ENCODE peak calls at places on chromosome 2, in nine cellular contexts. P, D, T, F, Z, U, R, K and C are unnamed samples.

GRCh38 chr2:149899390-149899789 is 311.8 kb upstream of the MMADHC start:
- DNase-seq in Z (no peak), T (no peak), D (no peak), F (no peak), U (no peak), P (no peak), K (no peak), R (no peak), C (no peak)

GRCh38 chr2:37877457-37878315 is 47.4 kb upstream of the RMDN2 start:
- DNase-seq in U (peak; percentile 60), K (no peak), R (peak; percentile 56), T (no peak), P (no peak), F (no peak), Z (peak; percentile 21), D (peak; percentile 68), C (no peak)

GRCh38 chr2:38122344-38122743 is 46.4 kb upstream of the CYP1B1 start:
- DNase-seq in F (no peak), T (no peak), U (peak; percentile 45), Z (no peak), K (no peak), P (no peak), R (no peak), D (no peak), C (no peak)

GRCh38 chr2:124267821-124268220 is 242.7 kb downstream of the CNTNAP5 start:
- DNase-seq in Z (no peak), P (no peak), D (peak; percentile 39), U (no peak), R (no peak), F (no peak), T (no peak), K (no peak), C (no peak)

GRCh38 chr2:143030127-143030526 is 99.1 kb upstream of the ARHGAP15 start:
- DNase-seq in P (no peak), Z (no peak), D (peak; percentile 46), T (no peak), U (no peak), K (no peak), R (no peak), F (no peak), C (no peak)

GRCh38 chr2:183248866-183249567 is 124.8 kb downstream of the NUP35 start:
- DNase-seq in Z (no peak), F (no peak), R (no peak), U (no peak), K (no peak), P (no peak), D (peak; percentile 23), T (no peak), C (no peak)

GRCh38 chr2:38572167-38572566 is 30.6 kb downstream of the HNRNPLL start:
- DNase-seq in Z (no peak), P (no peak), F (no peak), U (no peak), K (no peak), D (peak; percentile 89), R (peak; percentile 77), T (no peak), C (no peak)

GRCh38 chr2:196836440-196836839 is 27.3 kb upstream of the C2orf66 start:
- DNase-seq in D (peak; percentile 41), U (no peak), Z (no peak), R (no peak), F (no peak), T (no peak), K (no peak), P (no peak), C (no peak)

GRCh38 chr2:128691526-128691925 is 372.9 kb upstream of the HS6ST1 start:
- DNase-seq in U (no peak), P (no peak), D (no peak), R (no peak), T (no peak), K (no peak), Z (no peak), F (no peak), C (no peak)

GRCh38 chr2:238929242-238930081 is 81.6 kb downstream of the TWIST2 start:
- DNase-seq in F (no peak), D (peak; percentile 30), P (peak; percentile 52), T (peak; percentile 84), U (peak; percentile 32), R (peak; percentile 72), K (peak; percentile 83), Z (no peak), C (no peak)

DNA sequence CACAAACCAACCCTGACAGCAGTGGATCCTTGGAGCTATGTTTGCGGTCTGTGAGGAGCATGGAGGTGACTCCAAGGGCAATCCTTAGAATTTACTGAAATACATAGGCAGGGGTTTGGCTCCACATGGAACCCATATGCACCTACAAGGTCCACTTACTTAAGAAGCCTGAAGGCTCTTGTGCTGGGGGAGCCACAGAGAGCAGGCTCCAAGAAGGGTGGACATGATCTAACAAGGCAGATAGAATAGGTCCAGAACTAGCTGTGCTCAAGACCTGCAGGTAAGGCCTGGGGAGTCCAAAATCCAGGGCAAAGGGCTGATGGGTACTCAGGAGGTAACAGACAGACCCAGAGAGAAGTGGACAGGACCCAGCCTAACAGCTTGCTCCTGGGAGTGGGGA is 1.2 kb upstream of the CDK5R2 start:
- DNase-seq in U (no peak), D (no peak), Z (no peak), F (no peak), K (no peak), T (no peak), R (no peak), P (no peak), C (no peak)
- H3K4me3 ChIP-seq in U (no peak overlapping the region), D (no peak overlapping the region), Z (no peak overlapping the region), F (no peak overlapping the region), K (no peak overlapping the region), T (no peak overlapping the region), R (no peak overlapping the region), P (no peak overlapping the region), C (no peak overlapping the region)

GRCh38 chr2:222024934-222025890 is 273.6 kb downstream of the PAX3 start:
- DNase-seq in Z (no peak), K (no peak), U (no peak), F (no peak), P (no peak), R (no peak), D (peak; percentile 42), T (no peak), C (no peak)

DNA sequence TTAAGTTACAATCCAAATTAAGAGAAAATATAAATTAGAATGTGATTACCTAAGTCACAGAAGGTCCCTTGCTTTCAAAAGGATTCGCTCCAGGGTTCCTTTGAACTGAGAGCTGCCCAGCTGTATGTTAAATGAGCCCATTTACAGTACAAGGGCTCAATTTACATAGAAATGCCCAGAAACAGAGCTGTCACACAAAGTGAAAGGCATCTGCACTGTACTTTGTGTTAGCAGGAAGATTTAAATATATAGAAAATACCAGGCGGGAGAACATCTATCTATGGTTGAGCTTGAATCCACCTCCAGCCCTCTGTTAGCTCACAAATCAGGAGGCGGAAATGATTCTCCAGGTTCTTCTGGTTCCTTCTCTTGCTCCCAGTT is 272.9 kb downstream of the PAX3 start:
- DNase-seq in Z (no peak), K (no peak), P (no peak), U (no peak), F (no peak), T (no peak), D (no peak), R (no peak), C (no peak)
- H3K27ac ChIP-seq in Z (no peak overlapping the region), K (no peak overlapping the region), P (no peak overlapping the region), U (no peak overlapping the region), F (no peak overlapping the region), T (no peak overlapping the region), D (no peak overlapping the region), R (no peak overlapping the region), C (no peak overlapping the region)

DNA sequence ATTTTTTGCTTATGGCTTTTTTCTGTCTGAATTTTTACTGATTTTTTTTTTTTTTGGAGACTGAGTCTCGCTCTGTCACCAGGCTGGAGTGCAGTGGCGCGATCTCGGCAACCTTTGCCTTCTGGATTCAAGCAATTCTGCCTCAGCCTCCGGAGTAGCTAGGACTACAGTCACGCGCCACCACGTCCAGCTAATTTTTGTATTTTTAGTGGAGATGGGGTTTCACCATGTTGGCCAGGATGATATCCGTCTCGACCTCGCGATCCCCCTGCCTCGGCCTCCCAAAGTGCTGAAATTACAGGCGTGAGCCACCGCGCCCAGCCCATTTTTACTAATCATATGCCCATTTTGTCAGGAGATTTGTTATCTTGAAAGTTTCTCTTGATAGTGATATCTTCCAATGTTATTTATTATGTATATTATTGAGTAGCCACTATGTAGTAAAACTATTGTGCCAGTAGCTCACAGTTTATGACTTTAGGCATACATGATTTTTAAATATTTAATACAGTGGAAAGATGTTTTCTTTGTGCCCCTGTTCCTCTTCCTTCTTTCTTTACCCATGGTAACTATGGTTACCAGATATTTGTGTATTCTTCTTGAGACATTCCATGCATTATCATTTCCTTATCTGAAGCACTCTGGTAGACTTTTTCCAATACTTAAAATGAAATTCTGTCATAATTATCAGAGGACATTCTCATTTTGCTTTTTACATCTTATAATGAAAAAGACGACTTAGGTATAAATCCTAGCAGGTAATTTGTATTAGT is 2.1 kb downstream of the HAT1 start:
- DNase-seq in Z (no peak), R (no peak), T (no peak), K (no peak), P (no peak), D (no peak), F (no peak), U (no peak), C (no peak)
- H3K4me3 ChIP-seq in Z (no peak overlapping the region), R (no peak overlapping the region), T (no peak overlapping the region), K (no peak overlapping the region), P (no peak overlapping the region), D (no peak overlapping the region), F (no peak overlapping the region), U (no peak overlapping the region), C (no peak overlapping the region)

GRCh38 chr2:52919668-52920067 is 847.9 kb upstream of the CHAC2 start:
- DNase-seq in P (no peak), F (peak; percentile 9), R (no peak), D (peak; percentile 10), T (no peak), K (no peak), U (no peak), Z (no peak), C (no peak)
- H3K27ac ChIP-seq in P (no peak overlapping the region), F (peak overlapping the region; percentile 24), R (no peak overlapping the region), D (peak overlapping the region; percentile 63), T (no peak overlapping the region), K (no peak overlapping the region), U (no peak overlapping the region), Z (no peak overlapping the region), C (no peak overlapping the region)

DNA sequence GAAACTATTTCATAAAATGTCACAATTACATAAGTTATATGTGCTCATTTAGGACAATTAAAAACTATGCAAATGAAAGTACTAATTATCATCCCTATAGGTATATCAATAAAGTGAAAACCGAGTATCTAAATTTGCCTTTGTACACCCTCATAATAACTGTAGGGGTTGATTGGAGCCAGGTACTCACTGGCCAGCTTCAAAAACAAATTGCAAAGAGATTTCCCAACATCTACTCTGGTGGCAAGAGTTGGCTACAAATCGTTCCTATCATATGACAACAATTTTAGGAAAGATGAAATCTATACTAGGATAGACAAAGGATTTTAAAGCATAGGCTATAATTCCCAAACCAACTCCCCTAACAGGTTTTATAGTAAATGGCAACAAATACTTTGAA is 556.4 kb downstream of the LRRTM4 start:
- DNase-seq in Z (no peak), P (no peak), R (no peak), U (no peak), F (no peak), D (no peak), K (no peak), T (no peak), C (no peak)
- H3K4me3 ChIP-seq in Z (no peak overlapping the region), P (no peak overlapping the region), R (no peak overlapping the region), U (no peak overlapping the region), F (no peak overlapping the region), D (no peak overlapping the region), K (no peak overlapping the region), T (no peak overlapping the region), C (no peak overlapping the region)